ENCODE peak calls at places on chromosomes 13 and 19, in four cellular contexts. F is GM12891, K is K562, R is GM12878. B is an unnamed sample.

GRCh38 chr19:9406798-9407352 is 28.5 kb downstream of the ZNF266 start:
- DNase-seq in F (peak), K (peak), R (no peak), B (peak)

GRCh38 chr13:44815507-44816074 is 173.7 kb downstream of the NUFIP1 start:
- DNase-seq in F (no peak), K (no peak), R (no peak), B (no peak)

GRCh38 chr13:59360108-59360507 is 803.6 kb downstream of the DIAPH3 start:
- DNase-seq in F (no peak), K (no peak), R (no peak), B (peak)

GRCh38 chr19:4034048-4035017 is 26.8 kb downstream of the PIAS4 start:
- DNase-seq in F (no peak), K (no peak), R (no peak), B (no peak)

GRCh38 chr13:45817833-45818232 is 33.7 kb downstream of the SIAH3 start:
- DNase-seq in F (no peak), K (no peak), R (no peak), B (no peak)

GRCh38 chr19:15529774-15530372 is 21.5 kb downstream of the CYP4F22 start:
- DNase-seq in F (no peak), K (no peak), R (no peak), B (no peak)

GRCh38 chr19:48806518-48806817 is 4.4 kb downstream of the BCAT2 start:
- DNase-seq in F (peak), K (peak), R (no peak), B (no peak)

GRCh38 chr13:35485451-35485850 is 9.0 kb upstream of the MAB21L1 start:
- DNase-seq in F (no peak), K (no peak), R (no peak), B (no peak)

GRCh38 chr13:49240017-49240416 is 7.7 kb upstream of the CDADC1 start:
- DNase-seq in F (no peak), K (peak), R (no peak), B (peak)

GRCh38 chr19:831407-832369 is 4.1 kb downstream of the AZU1 start:
- DNase-seq in F (no peak), K (peak), R (no peak), B (no peak)

GRCh38 chr13:30804474-30804873 is 69.1 kb downstream of the ALOX5AP start:
- DNase-seq in F (no peak), K (no peak), R (no peak), B (no peak)

GRCh38 chr19:15701757-15702589 is 25.9 kb upstream of the OR10H2 start:
- DNase-seq in F (no peak), K (no peak), R (no peak), B (no peak)

GRCh38 chr19:6062274-6062673 is 48.0 kb downstream of the RFX2 start:
- DNase-seq in F (no peak), K (peak), R (no peak), B (peak)

GRCh38 chr13:29948246-29948645 is 97.8 kb upstream of the UBL3 start:
- DNase-seq in F (no peak), K (no peak), R (no peak), B (no peak)

GRCh38 chr19:35851213-35852028 is 883 bp downstream of the NPHS1 start:
- DNase-seq in F (no peak), K (no peak), R (no peak), B (no peak)

GRCh38 chr13:97306646-97307045 is 84.5 kb downstream of the MBNL2 start:
- DNase-seq in F (no peak), K (no peak), R (no peak), B (no peak)

GRCh38 chr19:49488046-49488862 is 846 bp downstream of the RPL13A start:
- DNase-seq in F (no peak), K (peak), R (no peak), B (peak)

GRCh38 chr13:30576528-30576927 is 41.2 kb upstream of the USPL1 start:
- DNase-seq in F (no peak), K (peak), R (no peak), B (peak)

GRCh38 chr13:30580852-30581502 is 36.7 kb upstream of the USPL1 start:
- DNase-seq in F (no peak), K (no peak), R (no peak), B (no peak)

GRCh38 chr13:48251616-48252081 is 18.6 kb downstream of the ITM2B start:
- DNase-seq in F (no peak), K (no peak), R (no peak), B (no peak)

GRCh38 chr13:29875646-29876045 is 25.2 kb upstream of the UBL3 start:
- DNase-seq in F (no peak), K (no peak), R (no peak), B (no peak)

GRCh38 chr19:35383536-35383935 is 12.7 kb downstream of the GPR42 start:
- DNase-seq in F (no peak), K (no peak), R (no peak), B (no peak)

GRCh38 chr19:44076325-44076724 is 4.4 kb downstream of the ZNF284 start:
- DNase-seq in F (no peak), K (no peak), R (no peak), B (no peak)

GRCh38 chr13:100356889-100357288 is 231.7 kb downstream of the GGACT start:
- DNase-seq in F (no peak), K (no peak), R (no peak), B (no peak)

GRCh38 chr19:56015756-56016155 is 29.2 kb downstream of the NLRP5 start:
- DNase-seq in F (no peak), K (peak), R (no peak), B (no peak)

GRCh38 chr19:13190781-13191540 is 40.8 kb downstream of the IER2 start:
- DNase-seq in F (no peak), K (peak), R (no peak), B (no peak)

GRCh38 chr13:20570540-20570939 is 3.6 kb downstream of the IFT88 start:
- DNase-seq in F (no peak), K (no peak), R (no peak), B (no peak)

GRCh38 chr13:50650936-50651638 is 192.4 kb downstream of the DLEU7 start:
- DNase-seq in F (no peak), K (no peak), R (no peak), B (no peak)

GRCh38 chr19:1287622-1288527 is 2.2 kb downstream of the EFNA2 start:
- DNase-seq in F (no peak), K (no peak), R (no peak), B (no peak)

GRCh38 chr19:34482380-34483250 is 1.1 kb downstream of the WTIP start:
- DNase-seq in F (no peak), K (no peak), R (no peak), B (no peak)

GRCh38 chr19:30236006-30236405 is 136.2 kb upstream of the ZNF536 start:
- DNase-seq in F (no peak), K (no peak), R (no peak), B (no peak)

GRCh38 chr19:47691090-47691489 is 22.1 kb upstream of the EHD2 start:
- DNase-seq in F (no peak), K (no peak), R (no peak), B (no peak)

GRCh38 chr19:54421521-54421920 is 6.3 kb downstream of the TTYH1 start:
- DNase-seq in F (no peak), K (no peak), R (no peak), B (no peak)

GRCh38 chr13:94236876-94237275 is 242.6 kb downstream of the DCT start:
- DNase-seq in F (no peak), K (no peak), R (no peak), B (no peak)
- TF ChIP-seq SPI1 in F (no peak), K (no peak), R (no peak), B (no peak)

DNA sequence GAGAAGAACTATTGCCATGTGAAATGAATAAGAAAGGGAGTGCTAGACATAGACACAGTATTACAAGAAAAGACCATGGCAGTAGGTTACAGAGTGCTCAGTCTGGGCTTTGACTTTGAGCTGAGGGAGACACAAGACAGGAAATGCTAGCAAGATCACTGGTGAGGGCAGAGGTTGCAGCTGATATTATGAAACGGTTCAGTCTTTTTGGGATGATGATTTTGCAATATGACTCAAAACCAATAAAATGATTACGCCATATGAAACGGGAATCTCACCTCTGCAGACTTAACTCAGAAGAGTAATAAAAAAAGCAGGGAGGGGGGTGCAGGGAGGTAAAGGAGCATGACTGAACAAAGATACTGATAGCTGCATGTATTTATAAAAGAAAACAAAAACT is 123.1 kb downstream of the RBM26 start:
- DNase-seq in F (no peak), K (no peak), R (no peak), B (peak)
- TF ChIP-seq SPI1 in F (no peak), K (no peak), R (no peak), B (peak)

GRCh38 chr13:73146705-73147104 is 87.9 kb downstream of the KLF5 start:
- DNase-seq in F (no peak), K (no peak), R (no peak), B (no peak)
- TF ChIP-seq SPI1 in F (no peak), K (no peak), R (no peak), B (no peak)

GRCh38 chr13:24228852-24229458 is 68.4 kb downstream of the SPATA13 start:
- DNase-seq in F (no peak), K (peak), R (no peak), B (no peak)
- TF ChIP-seq SPI1 in F (no peak), K (no peak), R (no peak), B (no peak)

GRCh38 chr19:46604781-46605355 is 3.7 kb downstream of the CALM3 start:
- DNase-seq in F (no peak), K (no peak), R (no peak), B (no peak)

GRCh38 chr19:46606681-46607440 is 5.7 kb downstream of the CALM3 start:
- DNase-seq in F (no peak), K (no peak), R (no peak), B (no peak)

GRCh38 chr19:46606019-46606418 is 4.9 kb downstream of the CALM3 start:
- DNase-seq in F (no peak), K (no peak), R (no peak), B (no peak)

GRCh38 chr19:46603752-46604241 is 2.7 kb downstream of the CALM3 start:
- DNase-seq in F (no peak), K (no peak), R (no peak), B (no peak)

DNA sequence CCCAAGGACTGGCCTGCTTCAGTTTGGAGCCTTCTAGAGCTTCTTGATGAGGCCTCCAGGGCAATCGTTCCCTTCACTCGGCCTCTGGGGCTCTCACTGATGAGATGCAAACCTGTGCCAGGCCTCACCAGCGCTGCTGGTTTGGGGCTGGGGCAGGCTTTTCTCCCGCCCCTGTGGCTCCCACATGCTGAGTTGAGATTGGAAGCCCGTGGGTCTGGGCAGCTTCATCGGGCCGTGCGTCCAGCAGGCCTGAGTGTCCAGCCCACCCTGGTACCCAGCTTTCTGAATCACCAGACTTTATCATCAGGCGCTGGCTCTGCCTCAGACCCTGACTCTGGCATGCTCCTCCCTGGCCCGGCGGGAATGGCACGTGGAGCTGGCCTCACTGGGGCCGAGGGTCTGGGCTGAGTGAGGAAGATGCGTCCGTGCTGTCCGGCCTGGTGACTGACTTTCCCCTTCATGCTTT is 4.3 kb downstream of the CALM3 start:
- DNase-seq in F (no peak), K (no peak), R (no peak), B (no peak)
- TF ChIP-seq SPI1 in F (no peak), K (no peak), R (no peak), B (no peak)

GRCh38 chr19:2305974-2306806 is 1.8 kb downstream of the LINGO3 start:
- DNase-seq in F (no peak), K (no peak), R (no peak), B (no peak)

GRCh38 chr19:2308114-2308556 is at the start of gene LINGO3:
- DNase-seq in F (no peak), K (peak), R (no peak), B (no peak)

GRCh38 chr19:2305424-2305823 is 2.5 kb downstream of the LINGO3 start:
- DNase-seq in F (no peak), K (no peak), R (no peak), B (no peak)

GRCh38 chr19:2307518-2308012 is 389 bp downstream of the LINGO3 start:
- DNase-seq in F (no peak), K (no peak), R (no peak), B (no peak)

DNA sequence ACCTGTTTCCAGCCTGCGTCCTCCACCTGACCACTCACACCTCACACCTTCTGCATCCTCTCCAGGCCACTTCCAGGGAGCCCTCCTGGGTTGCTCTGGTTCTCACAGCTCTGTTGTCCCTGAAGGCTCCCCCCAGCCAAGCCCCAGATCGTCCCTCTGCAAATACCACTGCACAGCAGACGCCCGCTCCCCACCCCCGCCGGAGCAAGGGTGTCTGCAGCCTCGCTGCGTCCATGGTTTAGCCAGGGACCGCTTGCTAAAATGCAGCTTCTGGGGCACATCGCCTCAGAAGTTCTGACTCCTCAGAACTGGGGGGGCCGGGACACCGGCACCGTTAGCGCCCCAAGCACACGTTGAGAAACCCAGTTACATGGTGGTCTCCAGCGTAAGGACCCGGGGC is 983 bp downstream of the LINGO3 start:
- DNase-seq in F (no peak), K (no peak), R (no peak), B (no peak)
- TF ChIP-seq SPI1 in F (no peak), K (no peak), R (no peak), B (no peak)

GRCh38 chr13:57858376-57858775 is 226.8 kb downstream of the PCDH17 start:
- DNase-seq in F (no peak), K (no peak), R (no peak), B (peak)
- TF ChIP-seq SPI1 in F (no peak), K (no peak), R (no peak), B (peak)

GRCh38 chr13:37515226-37515625 is 83.3 kb downstream of the POSTN start:
- DNase-seq in F (no peak), K (no peak), R (no peak), B (no peak)
- TF ChIP-seq SPI1 in F (no peak), K (no peak), R (no peak), B (no peak)

B was measured in HL-60.